ENCODE peak calls at places on chromosomes 11 and 22, in five cellular contexts. B is psoas muscle, X is B cell, Q is left ventricle myocardium inferior, U is left colon. P is an unnamed sample.

GRCh38 chr11:34214961-34215805 is 109.8 kb downstream of the NAT10 start:
- DNase-seq in B (no peak), X (peak), Q (no peak), U (no peak), P (no peak)

GRCh38 chr11:57324886-57325734 is at the start of gene TNKS1BP1:
- DNase-seq in B (peak), X (peak), Q (peak), U (peak), P (peak)

GRCh38 chr11:626475-627272 is at the start of gene SCT:
- DNase-seq in B (no peak), X (no peak), Q (no peak), U (no peak), P (no peak)

GRCh38 chr11:32893947-32894827 is 1.6 kb downstream of the QSER1 start:
- DNase-seq in B (no peak), X (peak), Q (no peak), U (peak), P (peak)

GRCh38 chr11:64859542-64860414 is 15.3 kb upstream of the CDC42BPG start:
- DNase-seq in B (no peak), X (peak), Q (no peak), U (no peak), P (no peak)

GRCh38 chr11:117907276-117908110 is 21.7 kb downstream of the TMPRSS13 start:
- DNase-seq in B (peak), X (no peak), Q (peak), U (peak), P (peak)

GRCh38 chr22:37601540-37602442 is 6.8 kb upstream of the GGA1 start:
- DNase-seq in B (no peak), X (no peak), Q (no peak), U (peak), P (no peak)

GRCh38 chr11:48170176-48170839 is 46.3 kb upstream of the OR4B1 start:
- DNase-seq in B (no peak), X (no peak), Q (peak), U (no peak), P (no peak)

GRCh38 chr11:70319694-70320093 is 49.2 kb downstream of the PPFIA1 start:
- DNase-seq in B (no peak), X (no peak), Q (peak), U (no peak), P (no peak)

GRCh38 chr11:79957702-79958101 is 516.9 kb upstream of the TENM4 start:
- DNase-seq in B (no peak), X (no peak), Q (no peak), U (no peak), P (no peak)

GRCh38 chr11:82864268-82864667 is 36.0 kb downstream of the PRCP start:
- DNase-seq in B (peak), X (no peak), Q (peak), U (peak), P (peak)

GRCh38 chr11:119974467-119974866 is 163.4 kb downstream of the TRIM29 start:
- DNase-seq in B (no peak), X (no peak), Q (peak), U (no peak), P (no peak)

GRCh38 chr11:28517621-28518020 is 409.4 kb downstream of the METTL15 start:
- DNase-seq in B (no peak), X (no peak), Q (no peak), U (no peak), P (no peak)

GRCh38 chr11:7592706-7593105 is 78.9 kb downstream of the PPFIBP2 start:
- DNase-seq in B (peak), X (no peak), Q (peak), U (no peak), P (no peak)

GRCh38 chr11:118691926-118692830 is 12.7 kb upstream of the TREH start:
- DNase-seq in B (no peak), X (no peak), Q (no peak), U (no peak), P (no peak)

GRCh38 chr11:64344721-64345120 is 4.7 kb downstream of the CCDC88B start:
- DNase-seq in B (no peak), X (no peak), Q (no peak), U (no peak), P (no peak)

GRCh38 chr22:42814215-42814614 is 42.9 kb downstream of the ARFGAP3 start:
- DNase-seq in B (no peak), X (no peak), Q (no peak), U (no peak), P (no peak)

GRCh38 chr22:20080445-20080775 is 369 bp downstream of the DGCR8 start:
- DNase-seq in B (peak), X (peak), Q (peak), U (peak), P (no peak)

P was measured in astrocyte of the cerebellum.